ENCODE peak calls at places on chromosomes 12 and 14, in eight cellular contexts. One of them, this sample, is unnamed.

GRCh38 chr14:95337052-95337595 is 17.4 kb upstream of the CLMN start:
- DNase-seq in stomach: no peak
- DNase-seq in psoas muscle: no peak
- DNase-seq in fibroblast of the aortic adventitia: no peak
- DNase-seq in transverse colon: no peak
- DNase-seq in AG04450: no peak
- DNase-seq in lower leg skin: no peak
- DNase-seq in mesendoderm: no peak
- DNase-seq in this sample: no peak

GRCh38 chr14:92751819-92752218 is 3.4 kb upstream of the LGMN start:
- DNase-seq in stomach: no peak
- DNase-seq in psoas muscle: no peak
- DNase-seq in fibroblast of the aortic adventitia: no peak
- DNase-seq in transverse colon: no peak
- DNase-seq in AG04450: no peak
- DNase-seq in lower leg skin: no peak
- DNase-seq in mesendoderm: peak; percentile 25
- DNase-seq in this sample: peak; percentile 52

GRCh38 chr12:75439048-75439447 is 41.5 kb upstream of the GLIPR1 start:
- DNase-seq in stomach: no peak
- DNase-seq in psoas muscle: no peak
- DNase-seq in fibroblast of the aortic adventitia: no peak
- DNase-seq in transverse colon: no peak
- DNase-seq in AG04450: no peak
- DNase-seq in lower leg skin: no peak
- DNase-seq in mesendoderm: no peak
- DNase-seq in this sample: no peak

GRCh38 chr14:51821822-51822221 is 38.6 kb upstream of the GNG2 start:
- DNase-seq in stomach: no peak
- DNase-seq in psoas muscle: no peak
- DNase-seq in fibroblast of the aortic adventitia: peak; percentile 29
- DNase-seq in transverse colon: no peak
- DNase-seq in AG04450: no peak
- DNase-seq in lower leg skin: no peak
- DNase-seq in mesendoderm: no peak
- DNase-seq in this sample: no peak

GRCh38 chr12:46218509-46219095 is 50.2 kb downstream of the SLC38A1 start:
- DNase-seq in stomach: no peak
- DNase-seq in psoas muscle: no peak
- DNase-seq in fibroblast of the aortic adventitia: no peak
- DNase-seq in transverse colon: peak; percentile 37
- DNase-seq in AG04450: no peak
- DNase-seq in lower leg skin: no peak
- DNase-seq in mesendoderm: no peak
- DNase-seq in this sample: no peak

GRCh38 chr12:127773520-127773919 is 493.4 kb upstream of the TMEM132C start:
- DNase-seq in stomach: no peak
- DNase-seq in psoas muscle: no peak
- DNase-seq in fibroblast of the aortic adventitia: no peak
- DNase-seq in transverse colon: no peak
- DNase-seq in AG04450: no peak
- DNase-seq in lower leg skin: no peak
- DNase-seq in mesendoderm: peak; percentile 78
- DNase-seq in this sample: no peak

GRCh38 chr12:104687823-104688573 is 231.2 kb downstream of the CHST11 start:
- DNase-seq in stomach: no peak
- DNase-seq in psoas muscle: no peak
- DNase-seq in fibroblast of the aortic adventitia: no peak
- DNase-seq in transverse colon: no peak
- DNase-seq in AG04450: no peak
- DNase-seq in lower leg skin: no peak
- DNase-seq in mesendoderm: no peak
- DNase-seq in this sample: peak; percentile 93

GRCh38 chr12:127170271-127171180 is 1096.4 kb upstream of the TMEM132C start:
- DNase-seq in stomach: no peak
- DNase-seq in psoas muscle: peak; percentile 33
- DNase-seq in fibroblast of the aortic adventitia: peak; percentile 26
- DNase-seq in transverse colon: no peak
- DNase-seq in AG04450: no peak
- DNase-seq in lower leg skin: peak; percentile 56
- DNase-seq in mesendoderm: no peak
- DNase-seq in this sample: no peak

GRCh38 chr14:69047255-69047654 is 68.2 kb upstream of the ACTN1 start:
- DNase-seq in stomach: no peak
- DNase-seq in psoas muscle: no peak
- DNase-seq in fibroblast of the aortic adventitia: no peak
- DNase-seq in transverse colon: no peak
- DNase-seq in AG04450: no peak
- DNase-seq in lower leg skin: no peak
- DNase-seq in mesendoderm: no peak
- DNase-seq in this sample: no peak

GRCh38 chr14:44803239-44803905 is 158.4 kb downstream of the KLHL28 start:
- DNase-seq in stomach: no peak
- DNase-seq in psoas muscle: no peak
- DNase-seq in fibroblast of the aortic adventitia: peak; percentile 87
- DNase-seq in transverse colon: no peak
- DNase-seq in AG04450: no peak
- DNase-seq in lower leg skin: no peak
- DNase-seq in mesendoderm: peak; percentile 74
- DNase-seq in this sample: peak; percentile 27

GRCh38 chr14:83913466-83913865 is 1616.5 kb upstream of the FLRT2 start:
- DNase-seq in stomach: no peak
- DNase-seq in psoas muscle: no peak
- DNase-seq in fibroblast of the aortic adventitia: no peak
- DNase-seq in transverse colon: no peak
- DNase-seq in AG04450: no peak
- DNase-seq in lower leg skin: no peak
- DNase-seq in mesendoderm: no peak
- DNase-seq in this sample: no peak

DNA sequence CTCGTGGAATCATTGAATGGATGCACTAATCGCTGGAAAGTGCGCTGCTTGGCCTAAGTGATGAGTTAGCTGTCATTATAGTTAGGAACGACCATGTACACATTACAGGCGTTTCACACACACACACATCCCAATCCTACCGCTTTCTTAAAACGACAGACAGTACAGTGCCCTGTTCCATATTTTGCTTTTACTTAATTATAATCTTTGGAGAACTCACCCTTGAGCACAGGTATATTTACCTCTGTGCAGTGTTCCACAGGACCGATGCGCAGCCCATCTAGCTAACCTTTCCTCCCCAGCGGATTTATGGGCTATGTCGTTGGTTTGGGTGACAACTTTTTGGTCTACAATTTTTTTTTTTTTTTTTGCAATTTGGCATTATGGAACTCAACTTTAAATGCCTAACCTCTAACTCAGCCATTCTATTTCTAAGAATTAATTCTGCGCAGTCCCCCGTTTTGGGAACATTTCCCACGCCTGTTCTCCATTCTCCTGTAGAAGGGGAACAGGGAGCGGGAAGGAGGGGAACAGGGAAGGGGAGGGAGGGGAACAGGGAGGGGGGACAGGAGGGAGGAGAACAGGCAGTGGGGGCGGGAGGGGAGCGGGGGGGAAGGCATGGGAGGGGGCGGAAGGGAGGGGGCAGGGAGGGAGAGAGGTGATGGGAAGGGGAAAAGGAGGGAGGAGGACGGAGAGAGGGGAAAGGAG is 663 bp upstream of the ULK1 start:
- DNase-seq in stomach: no peak
- DNase-seq in psoas muscle: no peak
- DNase-seq in fibroblast of the aortic adventitia: no peak
- DNase-seq in transverse colon: no peak
- DNase-seq in AG04450: no peak
- DNase-seq in lower leg skin: peak; percentile 36
- DNase-seq in mesendoderm: no peak
- DNase-seq in this sample: no peak
- H3K4me3 ChIP-seq in stomach: peak overlapping the region; percentile 79
- H3K4me3 ChIP-seq in psoas muscle: peak overlapping the region; percentile 78
- H3K4me3 ChIP-seq in fibroblast of the aortic adventitia: peak overlapping the region; percentile 35
- H3K4me3 ChIP-seq in transverse colon: no peak overlapping the region
- H3K4me3 ChIP-seq in AG04450: peak overlapping the region; percentile 25
- H3K4me3 ChIP-seq in lower leg skin: no peak overlapping the region
- H3K4me3 ChIP-seq in mesendoderm: no peak overlapping the region
- H3K4me3 ChIP-seq in this sample: no peak overlapping the region

DNA sequence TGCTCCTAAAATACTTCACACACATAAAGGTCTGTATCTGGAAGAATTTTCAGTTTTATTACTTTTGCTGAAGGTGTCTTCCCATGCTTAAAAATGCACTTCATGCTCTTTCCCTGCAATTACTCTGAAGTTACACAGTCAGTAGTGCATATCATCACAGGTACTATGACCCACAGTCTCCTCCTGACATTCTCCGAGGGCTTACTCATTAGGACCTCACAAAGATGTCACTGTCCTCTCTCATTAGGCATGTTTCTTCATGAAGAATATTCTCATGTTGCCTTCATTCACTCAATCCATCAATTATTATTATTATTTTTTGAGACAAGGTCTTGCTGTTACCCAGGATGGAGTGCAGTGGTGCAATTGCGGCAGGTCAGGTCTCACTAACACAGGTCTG is 119.6 kb upstream of the WSCD2 start:
- DNase-seq in stomach: no peak
- DNase-seq in psoas muscle: no peak
- DNase-seq in fibroblast of the aortic adventitia: no peak
- DNase-seq in transverse colon: no peak
- DNase-seq in AG04450: no peak
- DNase-seq in lower leg skin: no peak
- DNase-seq in mesendoderm: no peak
- DNase-seq in this sample: no peak
- H3K4me3 ChIP-seq in stomach: no peak overlapping the region
- H3K4me3 ChIP-seq in psoas muscle: no peak overlapping the region
- H3K4me3 ChIP-seq in fibroblast of the aortic adventitia: no peak overlapping the region
- H3K4me3 ChIP-seq in transverse colon: no peak overlapping the region
- H3K4me3 ChIP-seq in AG04450: no peak overlapping the region
- H3K4me3 ChIP-seq in lower leg skin: no peak overlapping the region
- H3K4me3 ChIP-seq in mesendoderm: no peak overlapping the region
- H3K4me3 ChIP-seq in this sample: no peak overlapping the region

GRCh38 chr12:120366884-120367251 is 2.1 kb downstream of the MSI1 start:
- DNase-seq in stomach: no peak
- DNase-seq in psoas muscle: no peak
- DNase-seq in fibroblast of the aortic adventitia: no peak
- DNase-seq in transverse colon: no peak
- DNase-seq in AG04450: no peak
- DNase-seq in lower leg skin: no peak
- DNase-seq in mesendoderm: no peak
- DNase-seq in this sample: no peak
- H3K4me3 ChIP-seq in stomach: no peak overlapping the region
- H3K4me3 ChIP-seq in psoas muscle: no peak overlapping the region
- H3K4me3 ChIP-seq in fibroblast of the aortic adventitia: no peak overlapping the region
- H3K4me3 ChIP-seq in transverse colon: no peak overlapping the region
- H3K4me3 ChIP-seq in AG04450: no peak overlapping the region
- H3K4me3 ChIP-seq in lower leg skin: no peak overlapping the region
- H3K4me3 ChIP-seq in mesendoderm: no peak overlapping the region
- H3K4me3 ChIP-seq in this sample: no peak overlapping the region

GRCh38 chr14:64914237-64914971 is at the start of gene CHURC1:
- DNase-seq in stomach: peak; percentile 100
- DNase-seq in psoas muscle: peak; percentile 99
- DNase-seq in fibroblast of the aortic adventitia: peak; percentile 99
- DNase-seq in transverse colon: peak; percentile 99
- DNase-seq in AG04450: peak; percentile 94
- DNase-seq in lower leg skin: peak; percentile 99
- DNase-seq in mesendoderm: peak; percentile 99
- DNase-seq in this sample: peak; percentile 97

GRCh38 chr14:64915797-64916196 is 1.5 kb downstream of the CHURC1 start:
- DNase-seq in stomach: no peak
- DNase-seq in psoas muscle: no peak
- DNase-seq in fibroblast of the aortic adventitia: no peak
- DNase-seq in transverse colon: no peak
- DNase-seq in AG04450: no peak
- DNase-seq in lower leg skin: no peak
- DNase-seq in mesendoderm: no peak
- DNase-seq in this sample: no peak

GRCh38 chr14:64912256-64912655 is 2.0 kb upstream of the CHURC1 start:
- DNase-seq in stomach: no peak
- DNase-seq in psoas muscle: no peak
- DNase-seq in fibroblast of the aortic adventitia: peak; percentile 13
- DNase-seq in transverse colon: no peak
- DNase-seq in AG04450: no peak
- DNase-seq in lower leg skin: no peak
- DNase-seq in mesendoderm: no peak
- DNase-seq in this sample: peak; percentile 57

GRCh38 chr14:64918216-64918615 is 4.0 kb downstream of the CHURC1 start:
- DNase-seq in stomach: no peak
- DNase-seq in psoas muscle: no peak
- DNase-seq in fibroblast of the aortic adventitia: peak; percentile 30
- DNase-seq in transverse colon: no peak
- DNase-seq in AG04450: no peak
- DNase-seq in lower leg skin: no peak
- DNase-seq in mesendoderm: no peak
- DNase-seq in this sample: no peak

DNA sequence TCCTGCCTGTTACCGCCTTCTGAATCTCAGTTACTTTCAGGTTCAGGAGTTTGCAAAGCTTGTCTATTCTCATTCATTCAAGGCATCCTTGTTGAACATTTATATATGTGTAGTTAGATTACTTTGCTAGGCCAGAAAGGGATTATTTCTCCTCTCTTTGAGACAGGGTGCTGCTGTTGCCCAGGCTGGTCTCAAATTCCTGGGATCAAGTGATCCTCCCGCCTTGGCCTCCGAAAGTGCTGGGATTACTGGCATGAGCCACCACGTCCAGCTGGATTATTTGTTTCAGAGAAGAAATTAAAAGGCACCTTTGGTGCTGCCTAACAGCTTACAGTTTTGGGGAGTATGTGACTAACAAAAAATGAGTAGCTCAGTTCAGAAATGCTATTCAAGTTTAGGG is 770 bp downstream of the CHURC1 start:
- DNase-seq in stomach: no peak
- DNase-seq in psoas muscle: no peak
- DNase-seq in fibroblast of the aortic adventitia: no peak
- DNase-seq in transverse colon: no peak
- DNase-seq in AG04450: no peak
- DNase-seq in lower leg skin: no peak
- DNase-seq in mesendoderm: no peak
- DNase-seq in this sample: no peak
- H3K4me3 ChIP-seq in stomach: peak overlapping the region; percentile 98
- H3K4me3 ChIP-seq in psoas muscle: peak overlapping the region; percentile 99
- H3K4me3 ChIP-seq in fibroblast of the aortic adventitia: peak overlapping the region; percentile 97
- H3K4me3 ChIP-seq in transverse colon: peak overlapping the region; percentile 79
- H3K4me3 ChIP-seq in AG04450: peak overlapping the region; percentile 97
- H3K4me3 ChIP-seq in lower leg skin: peak overlapping the region; percentile 81
- H3K4me3 ChIP-seq in mesendoderm: peak overlapping the region; percentile 89
- H3K4me3 ChIP-seq in this sample: peak overlapping the region; percentile 92